ENCODE peak calls at places on chromosomes 6 and 20, in seven cellular contexts. One of them, this sample, is unnamed.

GRCh38 chr20:51335329-51335841 is 207.1 kb downstream of the NFATC2 start:
- DNase-seq in cardiac fibroblast: peak
- DNase-seq in H9: no peak
- DNase-seq in stimulated activated CD4-positive, alpha-beta T cell treated with anti-CD3 and anti-CD28 coated beads, Interleukin-12 subunit alpha, Interleukin-12 subunit beta, amount 100 ng/mL, for 48 hours: peak
- DNase-seq in activated CD4-positive, alpha-beta T cell treated with anti-CD3 and anti-CD28 coated beads, Interleukin-2, amount 50 U/mL, for 48 hours: peak
- DNase-seq in activated T-cell treated with anti-CD3 and anti-CD28 coated beads, Interleukin-2, amount 50 U/mL, for 72 hours: peak
- DNase-seq in stimulated activated naive B cell treated with anti-CD40 and anti-IgM and Interleukin-4, amounts not matched to agents 10 μg/mL and 1 μg/mL and 100 μg/mL, for 72 hours: no peak
- DNase-seq in this sample: no peak

GRCh38 chr20:23253524-23253923 is 97.1 kb upstream of the NXT1 start:
- DNase-seq in cardiac fibroblast: no peak
- DNase-seq in H9: no peak
- DNase-seq in stimulated activated CD4-positive, alpha-beta T cell treated with anti-CD3 and anti-CD28 coated beads, Interleukin-12 subunit alpha, Interleukin-12 subunit beta, amount 100 ng/mL, for 48 hours: no peak
- DNase-seq in activated CD4-positive, alpha-beta T cell treated with anti-CD3 and anti-CD28 coated beads, Interleukin-2, amount 50 U/mL, for 48 hours: no peak
- DNase-seq in activated T-cell treated with anti-CD3 and anti-CD28 coated beads, Interleukin-2, amount 50 U/mL, for 72 hours: no peak
- DNase-seq in stimulated activated naive B cell treated with anti-CD40 and anti-IgM and Interleukin-4, amounts not matched to agents 10 μg/mL and 1 μg/mL and 100 μg/mL, for 72 hours: no peak
- DNase-seq in this sample: no peak

GRCh38 chr6:106724848-106725247 is 95.5 kb downstream of the QRSL1 start:
- DNase-seq in cardiac fibroblast: peak
- DNase-seq in H9: no peak
- DNase-seq in stimulated activated CD4-positive, alpha-beta T cell treated with anti-CD3 and anti-CD28 coated beads, Interleukin-12 subunit alpha, Interleukin-12 subunit beta, amount 100 ng/mL, for 48 hours: no peak
- DNase-seq in activated CD4-positive, alpha-beta T cell treated with anti-CD3 and anti-CD28 coated beads, Interleukin-2, amount 50 U/mL, for 48 hours: no peak
- DNase-seq in activated T-cell treated with anti-CD3 and anti-CD28 coated beads, Interleukin-2, amount 50 U/mL, for 72 hours: no peak
- DNase-seq in stimulated activated naive B cell treated with anti-CD40 and anti-IgM and Interleukin-4, amounts not matched to agents 10 μg/mL and 1 μg/mL and 100 μg/mL, for 72 hours: no peak
- DNase-seq in this sample: no peak

GRCh38 chr6:16600701-16601100 is 160.6 kb downstream of the ATXN1 start:
- DNase-seq in cardiac fibroblast: no peak
- DNase-seq in H9: no peak
- DNase-seq in stimulated activated CD4-positive, alpha-beta T cell treated with anti-CD3 and anti-CD28 coated beads, Interleukin-12 subunit alpha, Interleukin-12 subunit beta, amount 100 ng/mL, for 48 hours: no peak
- DNase-seq in activated CD4-positive, alpha-beta T cell treated with anti-CD3 and anti-CD28 coated beads, Interleukin-2, amount 50 U/mL, for 48 hours: no peak
- DNase-seq in activated T-cell treated with anti-CD3 and anti-CD28 coated beads, Interleukin-2, amount 50 U/mL, for 72 hours: no peak
- DNase-seq in stimulated activated naive B cell treated with anti-CD40 and anti-IgM and Interleukin-4, amounts not matched to agents 10 μg/mL and 1 μg/mL and 100 μg/mL, for 72 hours: no peak
- DNase-seq in this sample: no peak

GRCh38 chr20:6014017-6014416 is 39.8 kb downstream of the LRRN4 start:
- DNase-seq in cardiac fibroblast: no peak
- DNase-seq in H9: no peak
- DNase-seq in stimulated activated CD4-positive, alpha-beta T cell treated with anti-CD3 and anti-CD28 coated beads, Interleukin-12 subunit alpha, Interleukin-12 subunit beta, amount 100 ng/mL, for 48 hours: no peak
- DNase-seq in activated CD4-positive, alpha-beta T cell treated with anti-CD3 and anti-CD28 coated beads, Interleukin-2, amount 50 U/mL, for 48 hours: no peak
- DNase-seq in activated T-cell treated with anti-CD3 and anti-CD28 coated beads, Interleukin-2, amount 50 U/mL, for 72 hours: no peak
- DNase-seq in stimulated activated naive B cell treated with anti-CD40 and anti-IgM and Interleukin-4, amounts not matched to agents 10 μg/mL and 1 μg/mL and 100 μg/mL, for 72 hours: no peak
- DNase-seq in this sample: no peak

GRCh38 chr6:46947497-46947896 is 25.8 kb upstream of the ADGRF5 start:
- DNase-seq in cardiac fibroblast: no peak
- DNase-seq in H9: no peak
- DNase-seq in stimulated activated CD4-positive, alpha-beta T cell treated with anti-CD3 and anti-CD28 coated beads, Interleukin-12 subunit alpha, Interleukin-12 subunit beta, amount 100 ng/mL, for 48 hours: no peak
- DNase-seq in activated CD4-positive, alpha-beta T cell treated with anti-CD3 and anti-CD28 coated beads, Interleukin-2, amount 50 U/mL, for 48 hours: no peak
- DNase-seq in activated T-cell treated with anti-CD3 and anti-CD28 coated beads, Interleukin-2, amount 50 U/mL, for 72 hours: no peak
- DNase-seq in stimulated activated naive B cell treated with anti-CD40 and anti-IgM and Interleukin-4, amounts not matched to agents 10 μg/mL and 1 μg/mL and 100 μg/mL, for 72 hours: no peak
- DNase-seq in this sample: no peak

GRCh38 chr6:121697921-121698320 is 262.5 kb downstream of the GJA1 start:
- DNase-seq in cardiac fibroblast: no peak
- DNase-seq in H9: no peak
- DNase-seq in stimulated activated CD4-positive, alpha-beta T cell treated with anti-CD3 and anti-CD28 coated beads, Interleukin-12 subunit alpha, Interleukin-12 subunit beta, amount 100 ng/mL, for 48 hours: no peak
- DNase-seq in activated CD4-positive, alpha-beta T cell treated with anti-CD3 and anti-CD28 coated beads, Interleukin-2, amount 50 U/mL, for 48 hours: no peak
- DNase-seq in activated T-cell treated with anti-CD3 and anti-CD28 coated beads, Interleukin-2, amount 50 U/mL, for 72 hours: no peak
- DNase-seq in stimulated activated naive B cell treated with anti-CD40 and anti-IgM and Interleukin-4, amounts not matched to agents 10 μg/mL and 1 μg/mL and 100 μg/mL, for 72 hours: no peak
- DNase-seq in this sample: no peak

GRCh38 chr6:320351-321157 is 28.3 kb downstream of the DUSP22 start:
- DNase-seq in cardiac fibroblast: no peak
- DNase-seq in H9: no peak
- DNase-seq in stimulated activated CD4-positive, alpha-beta T cell treated with anti-CD3 and anti-CD28 coated beads, Interleukin-12 subunit alpha, Interleukin-12 subunit beta, amount 100 ng/mL, for 48 hours: no peak
- DNase-seq in activated CD4-positive, alpha-beta T cell treated with anti-CD3 and anti-CD28 coated beads, Interleukin-2, amount 50 U/mL, for 48 hours: no peak
- DNase-seq in activated T-cell treated with anti-CD3 and anti-CD28 coated beads, Interleukin-2, amount 50 U/mL, for 72 hours: no peak
- DNase-seq in stimulated activated naive B cell treated with anti-CD40 and anti-IgM and Interleukin-4, amounts not matched to agents 10 μg/mL and 1 μg/mL and 100 μg/mL, for 72 hours: no peak
- DNase-seq in this sample: no peak

GRCh38 chr6:33678246-33678931 is 33.1 kb downstream of the UQCC2 start:
- DNase-seq in cardiac fibroblast: no peak
- DNase-seq in H9: no peak
- DNase-seq in stimulated activated CD4-positive, alpha-beta T cell treated with anti-CD3 and anti-CD28 coated beads, Interleukin-12 subunit alpha, Interleukin-12 subunit beta, amount 100 ng/mL, for 48 hours: no peak
- DNase-seq in activated CD4-positive, alpha-beta T cell treated with anti-CD3 and anti-CD28 coated beads, Interleukin-2, amount 50 U/mL, for 48 hours: no peak
- DNase-seq in activated T-cell treated with anti-CD3 and anti-CD28 coated beads, Interleukin-2, amount 50 U/mL, for 72 hours: no peak
- DNase-seq in stimulated activated naive B cell treated with anti-CD40 and anti-IgM and Interleukin-4, amounts not matched to agents 10 μg/mL and 1 μg/mL and 100 μg/mL, for 72 hours: no peak
- DNase-seq in this sample: no peak

GRCh38 chr6:157912326-157912725 is 69.3 kb upstream of the SYNJ2 start:
- DNase-seq in cardiac fibroblast: peak
- DNase-seq in H9: no peak
- DNase-seq in stimulated activated CD4-positive, alpha-beta T cell treated with anti-CD3 and anti-CD28 coated beads, Interleukin-12 subunit alpha, Interleukin-12 subunit beta, amount 100 ng/mL, for 48 hours: no peak
- DNase-seq in activated CD4-positive, alpha-beta T cell treated with anti-CD3 and anti-CD28 coated beads, Interleukin-2, amount 50 U/mL, for 48 hours: no peak
- DNase-seq in activated T-cell treated with anti-CD3 and anti-CD28 coated beads, Interleukin-2, amount 50 U/mL, for 72 hours: no peak
- DNase-seq in stimulated activated naive B cell treated with anti-CD40 and anti-IgM and Interleukin-4, amounts not matched to agents 10 μg/mL and 1 μg/mL and 100 μg/mL, for 72 hours: no peak
- DNase-seq in this sample: no peak

GRCh38 chr6:134253681-134254080 is 64.2 kb downstream of the SGK1 start:
- DNase-seq in cardiac fibroblast: no peak
- DNase-seq in H9: no peak
- DNase-seq in stimulated activated CD4-positive, alpha-beta T cell treated with anti-CD3 and anti-CD28 coated beads, Interleukin-12 subunit alpha, Interleukin-12 subunit beta, amount 100 ng/mL, for 48 hours: no peak
- DNase-seq in activated CD4-positive, alpha-beta T cell treated with anti-CD3 and anti-CD28 coated beads, Interleukin-2, amount 50 U/mL, for 48 hours: no peak
- DNase-seq in activated T-cell treated with anti-CD3 and anti-CD28 coated beads, Interleukin-2, amount 50 U/mL, for 72 hours: no peak
- DNase-seq in stimulated activated naive B cell treated with anti-CD40 and anti-IgM and Interleukin-4, amounts not matched to agents 10 μg/mL and 1 μg/mL and 100 μg/mL, for 72 hours: no peak
- DNase-seq in this sample: no peak

GRCh38 chr6:131191590-131191989 is 56.3 kb downstream of the AKAP7 start:
- DNase-seq in cardiac fibroblast: no peak
- DNase-seq in H9: no peak
- DNase-seq in stimulated activated CD4-positive, alpha-beta T cell treated with anti-CD3 and anti-CD28 coated beads, Interleukin-12 subunit alpha, Interleukin-12 subunit beta, amount 100 ng/mL, for 48 hours: no peak
- DNase-seq in activated CD4-positive, alpha-beta T cell treated with anti-CD3 and anti-CD28 coated beads, Interleukin-2, amount 50 U/mL, for 48 hours: no peak
- DNase-seq in activated T-cell treated with anti-CD3 and anti-CD28 coated beads, Interleukin-2, amount 50 U/mL, for 72 hours: no peak
- DNase-seq in stimulated activated naive B cell treated with anti-CD40 and anti-IgM and Interleukin-4, amounts not matched to agents 10 μg/mL and 1 μg/mL and 100 μg/mL, for 72 hours: no peak
- DNase-seq in this sample: no peak

GRCh38 chr20:40689943-40690835 is 1.2 kb upstream of the MAFB start:
- DNase-seq in cardiac fibroblast: peak
- DNase-seq in H9: peak
- DNase-seq in stimulated activated CD4-positive, alpha-beta T cell treated with anti-CD3 and anti-CD28 coated beads, Interleukin-12 subunit alpha, Interleukin-12 subunit beta, amount 100 ng/mL, for 48 hours: peak
- DNase-seq in activated CD4-positive, alpha-beta T cell treated with anti-CD3 and anti-CD28 coated beads, Interleukin-2, amount 50 U/mL, for 48 hours: peak
- DNase-seq in activated T-cell treated with anti-CD3 and anti-CD28 coated beads, Interleukin-2, amount 50 U/mL, for 72 hours: peak
- DNase-seq in stimulated activated naive B cell treated with anti-CD40 and anti-IgM and Interleukin-4, amounts not matched to agents 10 μg/mL and 1 μg/mL and 100 μg/mL, for 72 hours: peak
- DNase-seq in this sample: peak

GRCh38 chr20:46035713-46036112 is 6.7 kb downstream of the SLC12A5 start:
- DNase-seq in cardiac fibroblast: no peak
- DNase-seq in H9: no peak
- DNase-seq in stimulated activated CD4-positive, alpha-beta T cell treated with anti-CD3 and anti-CD28 coated beads, Interleukin-12 subunit alpha, Interleukin-12 subunit beta, amount 100 ng/mL, for 48 hours: no peak
- DNase-seq in activated CD4-positive, alpha-beta T cell treated with anti-CD3 and anti-CD28 coated beads, Interleukin-2, amount 50 U/mL, for 48 hours: no peak
- DNase-seq in activated T-cell treated with anti-CD3 and anti-CD28 coated beads, Interleukin-2, amount 50 U/mL, for 72 hours: no peak
- DNase-seq in stimulated activated naive B cell treated with anti-CD40 and anti-IgM and Interleukin-4, amounts not matched to agents 10 μg/mL and 1 μg/mL and 100 μg/mL, for 72 hours: no peak
- DNase-seq in this sample: no peak

GRCh38 chr20:17391108-17391771 is 139.9 kb downstream of the BFSP1 start:
- DNase-seq in cardiac fibroblast: no peak
- DNase-seq in H9: no peak
- DNase-seq in stimulated activated CD4-positive, alpha-beta T cell treated with anti-CD3 and anti-CD28 coated beads, Interleukin-12 subunit alpha, Interleukin-12 subunit beta, amount 100 ng/mL, for 48 hours: no peak
- DNase-seq in activated CD4-positive, alpha-beta T cell treated with anti-CD3 and anti-CD28 coated beads, Interleukin-2, amount 50 U/mL, for 48 hours: no peak
- DNase-seq in activated T-cell treated with anti-CD3 and anti-CD28 coated beads, Interleukin-2, amount 50 U/mL, for 72 hours: no peak
- DNase-seq in stimulated activated naive B cell treated with anti-CD40 and anti-IgM and Interleukin-4, amounts not matched to agents 10 μg/mL and 1 μg/mL and 100 μg/mL, for 72 hours: no peak
- DNase-seq in this sample: no peak

GRCh38 chr6:148538251-148539190 is 195.9 kb downstream of the SASH1 start:
- DNase-seq in cardiac fibroblast: peak
- DNase-seq in H9: no peak
- DNase-seq in stimulated activated CD4-positive, alpha-beta T cell treated with anti-CD3 and anti-CD28 coated beads, Interleukin-12 subunit alpha, Interleukin-12 subunit beta, amount 100 ng/mL, for 48 hours: no peak
- DNase-seq in activated CD4-positive, alpha-beta T cell treated with anti-CD3 and anti-CD28 coated beads, Interleukin-2, amount 50 U/mL, for 48 hours: no peak
- DNase-seq in activated T-cell treated with anti-CD3 and anti-CD28 coated beads, Interleukin-2, amount 50 U/mL, for 72 hours: no peak
- DNase-seq in stimulated activated naive B cell treated with anti-CD40 and anti-IgM and Interleukin-4, amounts not matched to agents 10 μg/mL and 1 μg/mL and 100 μg/mL, for 72 hours: no peak
- DNase-seq in this sample: no peak

GRCh38 chr6:119312875-119313338 is 36.7 kb downstream of the MAN1A1 start:
- DNase-seq in cardiac fibroblast: no peak
- DNase-seq in H9: no peak
- DNase-seq in stimulated activated CD4-positive, alpha-beta T cell treated with anti-CD3 and anti-CD28 coated beads, Interleukin-12 subunit alpha, Interleukin-12 subunit beta, amount 100 ng/mL, for 48 hours: peak
- DNase-seq in activated CD4-positive, alpha-beta T cell treated with anti-CD3 and anti-CD28 coated beads, Interleukin-2, amount 50 U/mL, for 48 hours: peak
- DNase-seq in activated T-cell treated with anti-CD3 and anti-CD28 coated beads, Interleukin-2, amount 50 U/mL, for 72 hours: peak
- DNase-seq in stimulated activated naive B cell treated with anti-CD40 and anti-IgM and Interleukin-4, amounts not matched to agents 10 μg/mL and 1 μg/mL and 100 μg/mL, for 72 hours: peak
- DNase-seq in this sample: no peak

GRCh38 chr6:83633609-83634008 is 75.3 kb downstream of the SNAP91 start:
- DNase-seq in cardiac fibroblast: no peak
- DNase-seq in H9: peak
- DNase-seq in stimulated activated CD4-positive, alpha-beta T cell treated with anti-CD3 and anti-CD28 coated beads, Interleukin-12 subunit alpha, Interleukin-12 subunit beta, amount 100 ng/mL, for 48 hours: no peak
- DNase-seq in activated CD4-positive, alpha-beta T cell treated with anti-CD3 and anti-CD28 coated beads, Interleukin-2, amount 50 U/mL, for 48 hours: no peak
- DNase-seq in activated T-cell treated with anti-CD3 and anti-CD28 coated beads, Interleukin-2, amount 50 U/mL, for 72 hours: no peak
- DNase-seq in stimulated activated naive B cell treated with anti-CD40 and anti-IgM and Interleukin-4, amounts not matched to agents 10 μg/mL and 1 μg/mL and 100 μg/mL, for 72 hours: no peak
- DNase-seq in this sample: no peak

GRCh38 chr20:36720510-36720909 is 25.4 kb downstream of the NDRG3 start:
- DNase-seq in cardiac fibroblast: peak
- DNase-seq in H9: no peak
- DNase-seq in stimulated activated CD4-positive, alpha-beta T cell treated with anti-CD3 and anti-CD28 coated beads, Interleukin-12 subunit alpha, Interleukin-12 subunit beta, amount 100 ng/mL, for 48 hours: no peak
- DNase-seq in activated CD4-positive, alpha-beta T cell treated with anti-CD3 and anti-CD28 coated beads, Interleukin-2, amount 50 U/mL, for 48 hours: peak
- DNase-seq in activated T-cell treated with anti-CD3 and anti-CD28 coated beads, Interleukin-2, amount 50 U/mL, for 72 hours: peak
- DNase-seq in stimulated activated naive B cell treated with anti-CD40 and anti-IgM and Interleukin-4, amounts not matched to agents 10 μg/mL and 1 μg/mL and 100 μg/mL, for 72 hours: no peak
- DNase-seq in this sample: no peak